ENCODE peak calls at places on chromosome 16, in four cellular contexts. One of them, this sample, is unnamed.

GRCh38 chr16:9476744-9477143 is 385.3 kb downstream of the HAPSTR1 start:
- DNase-seq in A549: no peak
- DNase-seq in fibroblast of lung: no peak
- DNase-seq in activated T-helper 2 cell treated with anti-CD3 and anti-CD28 coated beads, Interferon-gamma antibody, Interleukin-2, Interleukin-4, amounts not matched to agents 10 μg/mL and 5 μg/mL and 100 μg/mL, durations not matched to agents 14 hours and 24 hours and 36 hours: no peak
- DNase-seq in this sample: no peak

GRCh38 chr16:19210968-19211367 is 42.9 kb downstream of the SYT17 start:
- DNase-seq in A549: no peak
- DNase-seq in fibroblast of lung: no peak
- DNase-seq in activated T-helper 2 cell treated with anti-CD3 and anti-CD28 coated beads, Interferon-gamma antibody, Interleukin-2, Interleukin-4, amounts not matched to agents 10 μg/mL and 5 μg/mL and 100 μg/mL, durations not matched to agents 14 hours and 24 hours and 36 hours: no peak
- DNase-seq in this sample: no peak

GRCh38 chr16:67847064-67847861 is at the start of gene CENPT:
- DNase-seq in A549: no peak
- DNase-seq in fibroblast of lung: peak
- DNase-seq in activated T-helper 2 cell treated with anti-CD3 and anti-CD28 coated beads, Interferon-gamma antibody, Interleukin-2, Interleukin-4, amounts not matched to agents 10 μg/mL and 5 μg/mL and 100 μg/mL, durations not matched to agents 14 hours and 24 hours and 36 hours: no peak
- DNase-seq in this sample: peak

GRCh38 chr16:24980077-24980793 is 34.9 kb downstream of the ARHGAP17 start:
- DNase-seq in A549: no peak
- DNase-seq in fibroblast of lung: peak
- DNase-seq in activated T-helper 2 cell treated with anti-CD3 and anti-CD28 coated beads, Interferon-gamma antibody, Interleukin-2, Interleukin-4, amounts not matched to agents 10 μg/mL and 5 μg/mL and 100 μg/mL, durations not matched to agents 14 hours and 24 hours and 36 hours: no peak
- DNase-seq in this sample: no peak

GRCh38 chr16:69397821-69398521 is 12.2 kb upstream of the TERF2 start:
- DNase-seq in A549: peak
- DNase-seq in fibroblast of lung: peak
- DNase-seq in activated T-helper 2 cell treated with anti-CD3 and anti-CD28 coated beads, Interferon-gamma antibody, Interleukin-2, Interleukin-4, amounts not matched to agents 10 μg/mL and 5 μg/mL and 100 μg/mL, durations not matched to agents 14 hours and 24 hours and 36 hours: no peak
- DNase-seq in this sample: peak

GRCh38 chr16:56048425-56049100 is 142.7 kb upstream of the GNAO1 start:
- DNase-seq in A549: no peak
- DNase-seq in fibroblast of lung: no peak
- DNase-seq in activated T-helper 2 cell treated with anti-CD3 and anti-CD28 coated beads, Interferon-gamma antibody, Interleukin-2, Interleukin-4, amounts not matched to agents 10 μg/mL and 5 μg/mL and 100 μg/mL, durations not matched to agents 14 hours and 24 hours and 36 hours: no peak
- DNase-seq in this sample: no peak

GRCh38 chr16:4890026-4890425 is 42.7 kb downstream of the UBN1 start:
- DNase-seq in A549: no peak
- DNase-seq in fibroblast of lung: no peak
- DNase-seq in activated T-helper 2 cell treated with anti-CD3 and anti-CD28 coated beads, Interferon-gamma antibody, Interleukin-2, Interleukin-4, amounts not matched to agents 10 μg/mL and 5 μg/mL and 100 μg/mL, durations not matched to agents 14 hours and 24 hours and 36 hours: no peak
- DNase-seq in this sample: no peak

GRCh38 chr16:9192746-9193145 is 101.3 kb downstream of the HAPSTR1 start:
- DNase-seq in A549: no peak
- DNase-seq in fibroblast of lung: peak
- DNase-seq in activated T-helper 2 cell treated with anti-CD3 and anti-CD28 coated beads, Interferon-gamma antibody, Interleukin-2, Interleukin-4, amounts not matched to agents 10 μg/mL and 5 μg/mL and 100 μg/mL, durations not matched to agents 14 hours and 24 hours and 36 hours: no peak
- DNase-seq in this sample: no peak

GRCh38 chr16:65312071-65312470 is 190.2 kb upstream of the CDH11 start:
- DNase-seq in A549: no peak
- DNase-seq in fibroblast of lung: peak
- DNase-seq in activated T-helper 2 cell treated with anti-CD3 and anti-CD28 coated beads, Interferon-gamma antibody, Interleukin-2, Interleukin-4, amounts not matched to agents 10 μg/mL and 5 μg/mL and 100 μg/mL, durations not matched to agents 14 hours and 24 hours and 36 hours: no peak
- DNase-seq in this sample: no peak

GRCh38 chr16:89574681-89575246 is 794 bp upstream of the CPNE7 start:
- DNase-seq in A549: peak
- DNase-seq in fibroblast of lung: peak
- DNase-seq in activated T-helper 2 cell treated with anti-CD3 and anti-CD28 coated beads, Interferon-gamma antibody, Interleukin-2, Interleukin-4, amounts not matched to agents 10 μg/mL and 5 μg/mL and 100 μg/mL, durations not matched to agents 14 hours and 24 hours and 36 hours: peak
- DNase-seq in this sample: peak

GRCh38 chr16:84072014-84072413 is 29.4 kb upstream of the SLC38A8 start:
- DNase-seq in A549: no peak
- DNase-seq in fibroblast of lung: peak
- DNase-seq in activated T-helper 2 cell treated with anti-CD3 and anti-CD28 coated beads, Interferon-gamma antibody, Interleukin-2, Interleukin-4, amounts not matched to agents 10 μg/mL and 5 μg/mL and 100 μg/mL, durations not matched to agents 14 hours and 24 hours and 36 hours: no peak
- DNase-seq in this sample: no peak

GRCh38 chr16:58280846-58281301 is 14.0 kb downstream of the PRSS54 start:
- DNase-seq in A549: no peak
- DNase-seq in fibroblast of lung: peak
- DNase-seq in activated T-helper 2 cell treated with anti-CD3 and anti-CD28 coated beads, Interferon-gamma antibody, Interleukin-2, Interleukin-4, amounts not matched to agents 10 μg/mL and 5 μg/mL and 100 μg/mL, durations not matched to agents 14 hours and 24 hours and 36 hours: no peak
- DNase-seq in this sample: peak

GRCh38 chr16:88103011-88103410 is 151.8 kb downstream of the BANP start:
- DNase-seq in A549: no peak
- DNase-seq in fibroblast of lung: no peak
- DNase-seq in activated T-helper 2 cell treated with anti-CD3 and anti-CD28 coated beads, Interferon-gamma antibody, Interleukin-2, Interleukin-4, amounts not matched to agents 10 μg/mL and 5 μg/mL and 100 μg/mL, durations not matched to agents 14 hours and 24 hours and 36 hours: no peak
- DNase-seq in this sample: no peak

GRCh38 chr16:66750279-66751134 is 902 bp downstream of the DYNC1LI2 start:
- DNase-seq in A549: no peak
- DNase-seq in fibroblast of lung: no peak
- DNase-seq in activated T-helper 2 cell treated with anti-CD3 and anti-CD28 coated beads, Interferon-gamma antibody, Interleukin-2, Interleukin-4, amounts not matched to agents 10 μg/mL and 5 μg/mL and 100 μg/mL, durations not matched to agents 14 hours and 24 hours and 36 hours: no peak
- DNase-seq in this sample: no peak

GRCh38 chr16:65909310-65910050 is 457.0 kb upstream of the CDH5 start:
- DNase-seq in A549: no peak
- DNase-seq in fibroblast of lung: peak
- DNase-seq in activated T-helper 2 cell treated with anti-CD3 and anti-CD28 coated beads, Interferon-gamma antibody, Interleukin-2, Interleukin-4, amounts not matched to agents 10 μg/mL and 5 μg/mL and 100 μg/mL, durations not matched to agents 14 hours and 24 hours and 36 hours: no peak
- DNase-seq in this sample: no peak

This sample was measured in fibroblast of gingiva.